ENCODE peak calls at places on chromosomes 13 and 19, in four cellular contexts. H is CD4-positive, alpha-beta memory T cell; X is stomach; Y is sigmoid colon. V is an unnamed sample. For H3K9me3, the result is how much of the 10 kb centered on the place peaks cover.

GRCh38 chr19:49151339-49152217 is 3.6 kb downstream of the HRC start:
- DNase-seq in X (peak), H (peak), Y (peak), V (no peak)

GRCh38 chr19:23526302-23526701 is 131.0 kb upstream of the ZNF91 start:
- DNase-seq in Y (no peak), X (no peak), H (no peak), V (no peak)

GRCh38 chr19:12695997-12696365 is 450 bp downstream of the FBXW9 start:
- DNase-seq in X (no peak), Y (no peak), H (no peak), V (no peak)

GRCh38 chr19:3849092-3849491 is 19.7 kb downstream of the ZFR2 start:
- DNase-seq in H (no peak), X (peak), Y (no peak), V (no peak)

GRCh38 chr13:28181413-28181812 is 43.1 kb downstream of the PAN3 start:
- DNase-seq in X (no peak), Y (no peak), H (no peak), V (no peak)

GRCh38 chr13:21672811-21673591 is 2.1 kb downstream of the FGF9 start:
- DNase-seq in Y (no peak), H (no peak), X (no peak), V (no peak)

GRCh38 chr19:1019616-1019961 is 1.3 kb downstream of the TMEM259 start:
- DNase-seq in H (no peak), Y (no peak), X (no peak), V (no peak)

GRCh38 chr19:17795495-17795856 is 538 bp downstream of the B3GNT3 start:
- DNase-seq in X (no peak), H (no peak), Y (no peak), V (no peak)

GRCh38 chr13:47632311-47632710 is 368.8 kb downstream of the SUCLA2 start:
- DNase-seq in X (no peak), Y (no peak), H (no peak), V (no peak)

GRCh38 chr13:93674337-93674755 is 447.7 kb downstream of the GPC6 start:
- DNase-seq in X (no peak), H (no peak), Y (no peak), V (no peak)

GRCh38 chr19:5144545-5145179 is 175.7 kb downstream of the KDM4B start:
- DNase-seq in X (no peak), H (no peak), Y (no peak), V (no peak)

GRCh38 chr19:763181-763580 is 12.3 kb downstream of the MISP start:
- DNase-seq in H (no peak), X (no peak), Y (no peak), V (no peak)

GRCh38 chr19:32351807-32352630 is 6.6 kb downstream of the ZNF507 start:
- DNase-seq in Y (no peak), X (no peak), H (no peak), V (no peak)

GRCh38 chr19:47444388-47444821 is 25.1 kb upstream of the MEIS3 start:
- DNase-seq in X (no peak), Y (no peak), H (peak), V (no peak)

GRCh38 chr13:93690139-93690538 is 463.5 kb downstream of the GPC6 start:
- DNase-seq in Y (no peak), X (no peak), H (no peak), V (no peak)

GRCh38 chr13:98260357-98261164 is 83.5 kb upstream of the RNF113B start:
- DNase-seq in X (no peak), H (no peak), Y (no peak), V (no peak)

GRCh38 chr19:32129141-32129540 is 216.3 kb upstream of the ZNF507 start:
- DNase-seq in X (no peak), H (no peak), Y (no peak), V (no peak)

GRCh38 chr19:42420055-42420544 is 7.1 kb downstream of the LIPE start:
- DNase-seq in Y (peak), X (peak), H (peak), V (peak)

GRCh38 chr19:50994129-50994528 is 7.3 kb downstream of the KLK8 start:
- DNase-seq in Y (peak), X (no peak), H (no peak), V (no peak)

GRCh38 chr19:33052352-33052972 is 12.2 kb downstream of the RHPN2 start:
- DNase-seq in H (no peak), Y (no peak), X (peak), V (no peak)

GRCh38 chr13:41402695-41403511 is 54.4 kb upstream of the RGCC start:
- DNase-seq in Y (no peak), H (no peak), X (no peak), V (no peak)

GRCh38 chr19:2557093-2557440 is 81.1 kb downstream of the GADD45B start:
- DNase-seq in H (no peak), Y (peak), X (no peak), V (no peak)

GRCh38 chr19:6340493-6341201 is 7.2 kb upstream of the ACER1 start:
- DNase-seq in X (no peak), Y (no peak), H (no peak), V (no peak)

GRCh38 chr13:52980695-52981094 is 47.9 kb upstream of the OLFM4 start:
- DNase-seq in H (no peak), X (no peak), Y (no peak), V (no peak)

GRCh38 chr13:29887030-29887557 is 36.7 kb upstream of the UBL3 start:
- DNase-seq in H (no peak), Y (no peak), X (no peak), V (no peak)

GRCh38 chr19:49638360-49638759 is 1.6 kb downstream of the RRAS start:
- DNase-seq in X (no peak), Y (no peak), H (no peak), V (no peak)

GRCh38 chr19:41705393-41706174 is 2.8 kb upstream of the CEACAM5 start:
- DNase-seq in H (no peak), Y (no peak), X (no peak), V (no peak)

GRCh38 chr19:41219924-41220567 is 1.0 kb downstream of the AXL start:
- DNase-seq in H (no peak), X (no peak), Y (peak), V (no peak)

GRCh38 chr19:46372901-46373572 is 26.1 kb downstream of the PPP5C start:
- DNase-seq in H (no peak), Y (peak), X (no peak), V (no peak)

GRCh38 chr13:24605923-24606372 is 74.3 kb upstream of the ATP12A start:
- DNase-seq in Y (no peak), X (no peak), H (no peak), V (no peak)

GRCh38 chr19:19280561-19280960 is 7.5 kb upstream of the TM6SF2 start:
- DNase-seq in Y (no peak), X (no peak), H (no peak), V (no peak)

GRCh38 chr13:90800082-90800746 is 547.3 kb upstream of the MIR17HG start:
- DNase-seq in H (no peak), Y (no peak), X (no peak), V (no peak)

GRCh38 chr13:51614350-51614786 is 30.1 kb downstream of the WDFY2 start:
- DNase-seq in H (peak), Y (no peak), X (no peak), V (no peak)

GRCh38 chr19:46728208-46728607 is 11.3 kb upstream of the PRKD2 start:
- DNase-seq in X (no peak), H (no peak), Y (peak), V (no peak)

GRCh38 chr13:61954092-61954491 is 538.4 kb upstream of the PCDH20 start:
- DNase-seq in Y (no peak), H (no peak), X (no peak), V (no peak)

DNA sequence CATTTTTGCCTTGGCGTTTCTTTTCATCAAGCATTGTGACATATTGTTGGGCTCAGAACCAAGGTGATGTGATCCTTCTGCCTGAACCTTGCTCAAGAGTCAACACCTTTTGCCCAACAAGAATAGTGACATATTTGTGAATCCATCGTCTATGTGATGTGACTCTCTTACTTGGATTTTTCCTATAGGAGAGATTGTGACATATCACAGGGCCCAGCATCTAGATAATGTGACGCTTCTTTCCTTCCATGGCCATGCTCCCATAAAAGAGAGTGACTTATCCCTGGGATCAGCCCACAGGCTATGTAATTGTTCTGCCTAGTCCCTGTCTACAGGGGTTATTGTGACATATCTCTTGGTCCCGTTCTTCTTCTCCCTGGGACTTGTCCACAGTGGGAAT is 8.5 kb upstream of the ZNF429 start:
- DNase-seq in Y (no peak), H (no peak), X (no peak), V (no peak)
- H3K9me3 ChIP-seq in Y (under half), H (under half), X (under half), V (under half)

GRCh38 chr13:95441326-95441725 is 111.2 kb upstream of the CLDN10 start:
- DNase-seq in H (no peak), X (no peak), Y (no peak), V (no peak)

GRCh38 chr13:95437561-95437960 is 115.0 kb upstream of the CLDN10 start:
- DNase-seq in H (no peak), X (no peak), Y (no peak), V (no peak)

GRCh38 chr13:95440441-95441088 is 112.0 kb upstream of the CLDN10 start:
- DNase-seq in X (no peak), H (no peak), Y (no peak), V (no peak)

DNA sequence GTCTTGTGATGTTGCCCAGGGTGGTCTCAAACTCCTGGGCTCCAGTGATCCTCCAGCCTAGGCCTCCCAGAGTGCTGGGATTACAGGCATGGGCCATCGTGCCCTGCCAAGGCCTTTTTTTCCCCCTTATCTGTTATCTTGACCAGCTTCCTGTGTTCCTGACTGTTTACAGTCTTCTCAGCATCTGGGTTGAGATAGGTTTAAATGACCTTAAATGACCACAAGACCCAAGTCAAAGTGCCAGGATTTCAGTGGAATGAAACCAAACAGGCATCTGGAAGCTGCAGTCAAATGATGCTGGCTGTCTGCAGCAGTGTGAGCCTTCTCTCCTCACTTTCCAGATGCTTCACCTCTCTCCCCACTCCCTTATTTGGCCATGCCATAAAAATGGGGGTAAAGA is 114.2 kb upstream of the CLDN10 start:
- DNase-seq in Y (no peak), X (no peak), H (no peak), V (no peak)
- H3K9me3 ChIP-seq in Y (under half), X (under half), H (under half), V (under half)

GRCh38 chr19:52722062-52723005 is 12.5 kb downstream of the ZNF611 start:
- DNase-seq in H (no peak), Y (no peak), X (no peak), V (no peak)
- H3K9me3 ChIP-seq in H (under half), Y (under half), X (under half), V (under half)

GRCh38 chr19:10691178-10691881 is 9.9 kb upstream of the QTRT1 start:
- DNase-seq in H (no peak), X (no peak), Y (no peak), V (no peak)
- H3K9me3 ChIP-seq in H (under half), X (under half), Y (under half), V (under half)

GRCh38 chr19:52120286-52120685 is 19.5 kb downstream of the ZNF616 start:
- DNase-seq in X (no peak), H (no peak), Y (no peak), V (no peak)
- H3K9me3 ChIP-seq in X (half or more), H (half or more), Y (half or more), V (half or more)